ENCODE peak calls at places on chromosomes 11 and 22, in six cellular contexts. L, C, N, W, S and X are unnamed samples.

GRCh38 chr22:45819305-45819704 is 147.7 kb downstream of the ATXN10 start:
- DNase-seq in C (no peak), W (no peak), S (no peak), N (no peak), L (no peak), X (no peak)

GRCh38 chr11:67505605-67506396 is 638 bp upstream of the PITPNM1 start:
- DNase-seq in C (peak), S (peak), N (peak), L (peak), W (peak), X (peak)

GRCh38 chr11:86737752-86738151 is 62.6 kb upstream of the PRSS23 start:
- DNase-seq in L (no peak), N (no peak), W (peak), C (peak), S (no peak), X (peak)

GRCh38 chr22:29938285-29938693 is 55.3 kb downstream of the MTMR3 start:
- DNase-seq in S (no peak), L (peak), W (no peak), N (no peak), C (no peak), X (no peak)

GRCh38 chr22:35150163-35151107 is 84.5 kb downstream of the ISX start:
- DNase-seq in C (peak), S (peak), W (no peak), L (peak), N (peak), X (peak)

GRCh38 chr11:7384691-7385090 is 100.6 kb upstream of the OLFML1 start:
- DNase-seq in C (no peak), W (no peak), N (no peak), L (no peak), S (no peak), X (no peak)

GRCh38 chr11:95111923-95112540 is 22.4 kb downstream of the ENDOD1 start:
- DNase-seq in L (no peak), C (no peak), N (no peak), S (no peak), W (no peak), X (no peak)

GRCh38 chr22:50267591-50268390 is 2.4 kb downstream of the MAPK11 start:
- DNase-seq in S (peak), C (peak), L (peak), N (peak), W (no peak), X (no peak)

GRCh38 chr11:9719949-9720646 is 56.2 kb downstream of the SWAP70 start:
- DNase-seq in N (no peak), L (no peak), S (no peak), C (no peak), W (no peak), X (no peak)

GRCh38 chr22:35638408-35638807 is 9.8 kb upstream of the APOL6 start:
- DNase-seq in L (no peak), W (peak), N (peak), C (peak), S (peak), X (peak)

GRCh38 chr11:119422505-119423416 is at the start of gene THY1:
- DNase-seq in C (peak), N (peak), S (peak), L (peak), W (no peak), X (no peak)

GRCh38 chr22:29268511-29269229 is 602 bp downstream of the EWSR1 start:
- DNase-seq in N (peak), W (no peak), S (peak), L (peak), C (peak), X (peak)

GRCh38 chr11:69499216-69499945 is 17.9 kb downstream of the LINC01488 start:
- DNase-seq in S (no peak), W (no peak), C (no peak), L (no peak), N (no peak), X (no peak)

GRCh38 chr22:30210235-30210831 is 36.2 kb downstream of the LIF start:
- DNase-seq in N (no peak), S (no peak), C (no peak), W (no peak), L (no peak), X (peak)

GRCh38 chr11:1049431-1049891 is 12.9 kb upstream of the MUC6 start:
- DNase-seq in W (no peak), N (no peak), S (no peak), C (no peak), L (no peak), X (no peak)

GRCh38 chr11:97072420-97072819 is 682.6 kb downstream of the JRKL start:
- DNase-seq in L (no peak), N (no peak), C (no peak), S (no peak), W (no peak), X (no peak)

GRCh38 chr11:17547051-17547577 is at the start of gene OTOG:
- DNase-seq in S (no peak), W (no peak), N (no peak), L (no peak), C (no peak), X (peak)

GRCh38 chr11:88179141-88179540 is 3.9 kb upstream of the RAB38 start:
- DNase-seq in C (no peak), W (no peak), N (no peak), L (peak), S (no peak), X (no peak)

GRCh38 chr11:125921042-125921441 is 16.7 kb downstream of the DDX25 start:
- DNase-seq in N (no peak), C (no peak), S (no peak), W (no peak), L (no peak), X (no peak)

GRCh38 chr11:28146123-28146751 is 38.0 kb downstream of the METTL15 start:
- DNase-seq in S (no peak), C (peak), N (peak), W (peak), L (no peak), X (peak)

GRCh38 chr22:27488456-27489224 is 312.9 kb downstream of the MN1 start:
- DNase-seq in L (no peak), W (no peak), S (no peak), C (peak), N (peak), X (no peak)

GRCh38 chr11:71998061-71998460 is 648 bp upstream of the IL18BP start:
- DNase-seq in C (no peak), N (no peak), L (no peak), W (no peak), S (no peak), X (no peak)

GRCh38 chr11:73429121-73429740 is 53.0 kb downstream of the RELT start:
- DNase-seq in S (no peak), C (peak), L (no peak), W (no peak), N (peak), X (no peak)

GRCh38 chr22:37276771-37277170 is 5.5 kb upstream of the CYTH4 start:
- DNase-seq in L (no peak), N (no peak), W (no peak), S (no peak), C (peak), X (no peak)

GRCh38 chr11:109197656-109198055 is 224.3 kb upstream of the C11orf87 start:
- DNase-seq in N (peak), S (no peak), W (no peak), C (peak), L (no peak), X (no peak)

GRCh38 chr22:44608606-44609226 is 93.3 kb upstream of the PRR5 start:
- DNase-seq in S (no peak), C (no peak), L (no peak), N (no peak), W (no peak), X (no peak)

GRCh38 chr11:31808721-31809542 is 2.2 kb downstream of the PAX6 start:
- DNase-seq in L (no peak), C (no peak), N (no peak), S (no peak), W (no peak), X (no peak)

GRCh38 chr11:65425971-65426838 is 3.6 kb downstream of the NEAT1 start:
- DNase-seq in L (peak), N (peak), W (peak), S (no peak), C (no peak), X (peak)

GRCh38 chr22:31676700-31677099 is 14.7 kb upstream of the PISD start:
- DNase-seq in L (peak), S (peak), C (peak), N (peak), W (peak), X (peak)

GRCh38 chr22:46652081-46652929 is 32.1 kb downstream of the GRAMD4 start:
- DNase-seq in C (no peak), S (no peak), L (no peak), W (no peak), N (no peak), X (no peak)

GRCh38 chr22:33035276-33035863 is 22.8 kb downstream of the SYN3 start:
- DNase-seq in L (no peak), W (no peak), N (no peak), C (no peak), S (no peak), X (no peak)

GRCh38 chr11:121863126-121863525 is 252.9 kb downstream of the BLID start:
- DNase-seq in N (no peak), C (no peak), S (no peak), L (no peak), W (no peak), X (no peak)

GRCh38 chr11:107563702-107564101 is 1.8 kb downstream of the ALKBH8 start:
- DNase-seq in S (peak), N (peak), C (peak), W (no peak), L (peak), X (no peak)

GRCh38 chr11:78392854-78393253 is 24.8 kb downstream of the GAB2 start:
- DNase-seq in N (no peak), C (no peak), W (no peak), S (no peak), L (no peak), X (no peak)

GRCh38 chr22:39097098-39098020 is at the start of gene APOBEC3H:
- DNase-seq in C (no peak), W (no peak), S (no peak), N (no peak), L (peak), X (no peak)

GRCh38 chr11:88164320-88164719 is 10.9 kb downstream of the RAB38 start:
- DNase-seq in L (no peak), C (no peak), W (no peak), N (no peak), S (no peak), X (no peak)

GRCh38 chr22:37735054-37735453 is 38.2 kb downstream of the TRIOBP start:
- DNase-seq in N (no peak), C (peak), S (no peak), L (no peak), W (no peak), X (peak)

GRCh38 chr11:86291466-86292262 is 10.4 kb upstream of the HIKESHI start:
- DNase-seq in W (no peak), S (peak), N (peak), C (peak), L (peak), X (no peak)